ENCODE peak calls at places on chromosomes 1 and 21, in seven cellular contexts. H is T-cell; E is foreskin keratinocyte; L is upper lobe of left lung; M is psoas muscle; U is stimulated activated naive B cell treated with anti-CD40 and anti-IgM and Interleukin-4, amounts not matched to agents 10 μg/mL and 1 μg/mL and 100 μg/mL, for 72 hours; X is activated CD4-positive, alpha-beta T cell treated with anti-CD3 and anti-CD28 coated beads for 36 hours. K is an unnamed sample.

GRCh38 chr1:230068952-230069684 is 2.1 kb downstream of the GALNT2 start:
- ATAC-seq in U (no peak), E (no peak), X (no peak), L (no peak), M (no peak), H (no peak), K (no peak)

GRCh38 chr1:89844236-89844807 is 23.5 kb downstream of the LRRC8D start:
- ATAC-seq in L (no peak), X (peak; percentile 53), U (peak; percentile 13), M (no peak), E (peak; percentile 13), H (no peak), K (no peak)

GRCh38 chr1:159408862-159409400 is 23.1 kb upstream of the OR10J4 start:
- ATAC-seq in X (no peak), E (no peak), M (no peak), U (no peak), H (no peak), L (no peak), K (no peak)

GRCh38 chr21:42125571-42126544 is 54.7 kb downstream of the UMODL1 start:
- ATAC-seq in U (no peak), X (no peak), L (peak; percentile 60), H (no peak), M (no peak), E (peak; percentile 38), K (peak; percentile 4)

GRCh38 chr1:78586572-78586971 is 33.7 kb upstream of the IFI44L start:
- ATAC-seq in E (peak; percentile 67), M (no peak), L (no peak), H (no peak), U (no peak), X (no peak), K (no peak)

GRCh38 chr1:147050654-147051053 is 112.5 kb downstream of the NBPF12 start:
- ATAC-seq in E (no peak), H (no peak), U (no peak), L (no peak), X (no peak), M (no peak), K (no peak)

GRCh38 chr1:62879962-62880361 is 96.0 kb downstream of the ATG4C start:
- ATAC-seq in L (no peak), H (no peak), X (no peak), M (no peak), E (no peak), U (no peak), K (no peak)

GRCh38 chr1:178825167-178825566 is 45.7 kb downstream of the ANGPTL1 start:
- ATAC-seq in M (no peak), L (no peak), H (no peak), E (no peak), U (no peak), X (no peak), K (no peak)

GRCh38 chr1:200161801-200162200 is 134.3 kb downstream of the NR5A2 start:
- ATAC-seq in M (no peak), X (no peak), U (no peak), E (no peak), L (no peak), H (no peak), K (peak; percentile 41)

GRCh38 chr1:115164940-115165718 is 75.8 kb upstream of the TSPAN2 start:
- ATAC-seq in L (no peak), X (peak; percentile 64), H (no peak), E (no peak), M (no peak), U (peak; percentile 38), K (no peak)

GRCh38 chr1:170424346-170424745 is 107.6 kb upstream of the GORAB start:
- ATAC-seq in X (no peak), M (no peak), L (no peak), U (no peak), E (no peak), H (no peak), K (no peak)

GRCh38 chr1:17251246-17251645 is 2.3 kb downstream of the PADI3 start:
- ATAC-seq in M (no peak), E (no peak), U (no peak), H (no peak), L (no peak), X (no peak), K (no peak)

GRCh38 chr1:60971330-60971729 is 111.0 kb upstream of the NFIA start:
- ATAC-seq in M (no peak), X (no peak), H (no peak), L (no peak), U (no peak), E (no peak), K (no peak)

GRCh38 chr1:204337047-204337446 is 22.7 kb downstream of the PLEKHA6 start:
- ATAC-seq in M (no peak), U (no peak), E (no peak), X (no peak), L (no peak), H (no peak), K (no peak)

GRCh38 chr1:89952021-89952995 is 42.6 kb upstream of the ZNF326 start:
- ATAC-seq in U (no peak), E (no peak), L (no peak), X (peak; percentile 17), M (no peak), H (no peak), K (no peak)

GRCh38 chr1:70906790-70907189 is 140.8 kb downstream of the PTGER3 start:
- ATAC-seq in M (no peak), E (no peak), U (no peak), H (no peak), X (no peak), L (no peak), K (no peak)

GRCh38 chr1:14924012-14924452 is 229.5 kb upstream of the TMEM51 start:
- ATAC-seq in M (peak; percentile 67), U (peak; percentile 66), E (peak; percentile 73), X (peak; percentile 79), H (peak; percentile 72), L (peak; percentile 11), K (peak; percentile 73)

GRCh38 chr1:119737040-119737682 is 25.4 kb downstream of the PHGDH start:
- ATAC-seq in L (no peak), E (no peak), M (no peak), H (no peak), U (no peak), X (no peak), K (peak; percentile 25)

GRCh38 chr21:36186506-36187399 is 30.1 kb downstream of the DOP1B start:
- ATAC-seq in M (peak; percentile 27), L (no peak), E (no peak), U (no peak), H (no peak), X (no peak), K (no peak)

GRCh38 chr1:153963030-153963849 is at the start of gene SLC39A1:
- ATAC-seq in M (peak; percentile 79), H (peak; percentile 53), L (peak; percentile 94), X (peak; percentile 52), E (peak; percentile 63), U (peak; percentile 46), K (peak; percentile 79)

GRCh38 chr21:43600642-43601397 is 58.5 kb downstream of the HSF2BP start:
- ATAC-seq in H (no peak), X (no peak), M (no peak), E (peak; percentile 86), L (no peak), U (no peak), K (no peak)

GRCh38 chr1:193657552-193657951 is 471.1 kb upstream of the B3GALT2 start:
- ATAC-seq in E (no peak), H (no peak), U (no peak), X (no peak), M (no peak), L (no peak), K (no peak)

GRCh38 chr1:178093958-178094751 is at the start of gene RASAL2:
- ATAC-seq in X (peak; percentile 57), U (peak; percentile 74), L (peak; percentile 85), M (peak; percentile 82), E (peak; percentile 56), H (peak; percentile 52), K (peak; percentile 71)

GRCh38 chr1:116408193-116408592 is 35.1 kb downstream of the ATP1A1 start:
- ATAC-seq in H (no peak), U (no peak), E (no peak), L (no peak), M (no peak), X (no peak), K (peak; percentile 50)

GRCh38 chr1:10693497-10694273 is 102.8 kb downstream of the CASZ1 start:
- ATAC-seq in X (no peak), H (peak; percentile 13), L (no peak), M (no peak), U (peak; percentile 24), E (peak; percentile 3), K (no peak)

GRCh38 chr1:43527111-43527878 is 3.4 kb upstream of the PTPRF start:
- ATAC-seq in X (no peak), H (no peak), M (no peak), E (no peak), L (no peak), U (no peak), K (no peak)

K was measured in esophagus mucosa.